ENCODE peak calls at places on chromosomes 16 and 17, in four cellular contexts. One of them, this sample, is unnamed.

GRCh38 chr17:30589431-30589830 is 112.2 kb downstream of the GOSR1 start:
- DNase-seq in K562: no peak
- DNase-seq in HepG2: peak; percentile 32
- DNase-seq in H1: no peak
- DNase-seq in this sample: no peak

GRCh38 chr16:49010396-49010795 is 271.2 kb downstream of the CBLN1 start:
- DNase-seq in K562: no peak
- DNase-seq in HepG2: no peak
- DNase-seq in H1: no peak
- DNase-seq in this sample: no peak

GRCh38 chr16:64061621-64062020 is 1060.2 kb downstream of the CDH11 start:
- DNase-seq in K562: no peak
- DNase-seq in HepG2: no peak
- DNase-seq in H1: no peak
- DNase-seq in this sample: no peak

GRCh38 chr17:62628845-62629555 is 1.5 kb downstream of the MRC2 start:
- DNase-seq in K562: no peak
- DNase-seq in HepG2: no peak
- DNase-seq in H1: peak; percentile 62
- DNase-seq in this sample: no peak

GRCh38 chr16:67415872-67416793 is at the start of gene ZDHHC1:
- DNase-seq in K562: peak; percentile 74
- DNase-seq in HepG2: no peak
- DNase-seq in H1: peak; percentile 94
- DNase-seq in this sample: peak; percentile 89

GRCh38 chr16:53848277-53848942 is 144.5 kb downstream of the FTO start:
- DNase-seq in K562: no peak
- DNase-seq in HepG2: peak; percentile 31
- DNase-seq in H1: no peak
- DNase-seq in this sample: no peak

GRCh38 chr16:12185563-12185962 is 209.0 kb downstream of the SNX29 start:
- DNase-seq in K562: no peak
- DNase-seq in HepG2: no peak
- DNase-seq in H1: no peak
- DNase-seq in this sample: no peak

GRCh38 chr16:922051-922450 is 48.7 kb downstream of the LMF1 start:
- DNase-seq in K562: no peak
- DNase-seq in HepG2: no peak
- DNase-seq in H1: no peak
- DNase-seq in this sample: no peak

GRCh38 chr17:39754161-39754957 is 16.6 kb downstream of the GRB7 start:
- DNase-seq in K562: peak; percentile 96
- DNase-seq in HepG2: peak; percentile 87
- DNase-seq in H1: peak; percentile 96
- DNase-seq in this sample: peak; percentile 95

GRCh38 chr17:31052187-31052889 is 42.4 kb upstream of the NF1 start:
- DNase-seq in K562: peak; percentile 61
- DNase-seq in HepG2: peak; percentile 35
- DNase-seq in H1: no peak
- DNase-seq in this sample: no peak

GRCh38 chr16:70679653-70680494 is 6.0 kb downstream of the MTSS2 start:
- DNase-seq in K562: peak; percentile 82
- DNase-seq in HepG2: no peak
- DNase-seq in H1: peak; percentile 84
- DNase-seq in this sample: no peak

GRCh38 chr17:57035971-57036481 is 49.0 kb upstream of the AKAP1 start:
- DNase-seq in K562: no peak
- DNase-seq in HepG2: no peak
- DNase-seq in H1: no peak
- DNase-seq in this sample: no peak

GRCh38 chr16:79600636-79601091 is at the start of gene MAF:
- DNase-seq in K562: peak; percentile 52
- DNase-seq in HepG2: peak; percentile 58
- DNase-seq in H1: peak; percentile 86
- DNase-seq in this sample: peak; percentile 72

GRCh38 chr16:88451586-88452484 is 1.2 kb upstream of the ZFPM1 start:
- DNase-seq in K562: peak; percentile 61
- DNase-seq in HepG2: peak; percentile 24
- DNase-seq in H1: no peak
- DNase-seq in this sample: no peak

GRCh38 chr16:51651061-51651466 is 500.0 kb upstream of the SALL1 start:
- DNase-seq in K562: no peak
- DNase-seq in HepG2: no peak
- DNase-seq in H1: no peak
- DNase-seq in this sample: no peak

GRCh38 chr17:58337600-58338453 is 9.2 kb upstream of the TSPOAP1 start:
- DNase-seq in K562: peak; percentile 60
- DNase-seq in HepG2: peak; percentile 82
- DNase-seq in H1: peak; percentile 78
- DNase-seq in this sample: no peak

GRCh38 chr16:68041783-68042182 is 18.7 kb downstream of the DUS2 start:
- DNase-seq in K562: no peak
- DNase-seq in HepG2: no peak
- DNase-seq in H1: no peak
- DNase-seq in this sample: no peak

GRCh38 chr17:47970725-47971511 is at the start of gene CDK5RAP3:
- DNase-seq in K562: peak; percentile 99
- DNase-seq in HepG2: peak; percentile 99
- DNase-seq in H1: peak; percentile 99
- DNase-seq in this sample: peak; percentile 96

GRCh38 chr17:19386276-19386863 is 620 bp downstream of the MFAP4 start:
- DNase-seq in K562: no peak
- DNase-seq in HepG2: no peak
- DNase-seq in H1: no peak
- DNase-seq in this sample: peak; percentile 79

GRCh38 chr17:82034371-82035011 is 3.0 kb downstream of the DCXR start:
- DNase-seq in K562: no peak
- DNase-seq in HepG2: no peak
- DNase-seq in H1: no peak
- DNase-seq in this sample: no peak

GRCh38 chr17:75526555-75527270 is 1.2 kb downstream of the LLGL2 start:
- DNase-seq in K562: no peak
- DNase-seq in HepG2: no peak
- DNase-seq in H1: peak; percentile 66
- DNase-seq in this sample: no peak

GRCh38 chr17:75524269-75524970 is 1.1 kb upstream of the LLGL2 start:
- DNase-seq in K562: no peak
- DNase-seq in HepG2: no peak
- DNase-seq in H1: no peak
- DNase-seq in this sample: no peak

GRCh38 chr17:75524971-75525805 is at the start of gene LLGL2:
- DNase-seq in K562: peak; percentile 96
- DNase-seq in HepG2: peak; percentile 83
- DNase-seq in H1: peak; percentile 89
- DNase-seq in this sample: peak; percentile 93

GRCh38 chr17:75523647-75524046 is 1.9 kb upstream of the LLGL2 start:
- DNase-seq in K562: no peak
- DNase-seq in HepG2: no peak
- DNase-seq in H1: no peak
- DNase-seq in this sample: no peak

GRCh38 chr17:75525806-75526554 is 483 bp downstream of the LLGL2 start:
- DNase-seq in K562: peak; percentile 33
- DNase-seq in HepG2: peak; percentile 54
- DNase-seq in H1: peak; percentile 66
- DNase-seq in this sample: no peak
- TF ChIP-seq PHF8 in K562: peak; percentile 64
- TF ChIP-seq PHF8 in HepG2: no peak
- TF ChIP-seq PHF8 in H1: peak; percentile 14
- TF ChIP-seq PHF8 in this sample: peak; percentile 39

GRCh38 chr17:49861150-49861884 is 13.4 kb upstream of the TAC4 start:
- DNase-seq in K562: peak; percentile 92
- DNase-seq in HepG2: peak; percentile 64
- DNase-seq in H1: peak; percentile 77
- DNase-seq in this sample: peak; percentile 66

GRCh38 chr17:49858796-49859195 is 10.9 kb upstream of the TAC4 start:
- DNase-seq in K562: no peak
- DNase-seq in HepG2: no peak
- DNase-seq in H1: no peak
- DNase-seq in this sample: no peak

GRCh38 chr17:49866882-49867413 is 19.1 kb upstream of the TAC4 start:
- DNase-seq in K562: no peak
- DNase-seq in HepG2: no peak
- DNase-seq in H1: no peak
- DNase-seq in this sample: no peak

GRCh38 chr17:49859991-49860953 is 12.4 kb upstream of the TAC4 start:
- DNase-seq in K562: no peak
- DNase-seq in HepG2: peak; percentile 70
- DNase-seq in H1: no peak
- DNase-seq in this sample: no peak

DNA sequence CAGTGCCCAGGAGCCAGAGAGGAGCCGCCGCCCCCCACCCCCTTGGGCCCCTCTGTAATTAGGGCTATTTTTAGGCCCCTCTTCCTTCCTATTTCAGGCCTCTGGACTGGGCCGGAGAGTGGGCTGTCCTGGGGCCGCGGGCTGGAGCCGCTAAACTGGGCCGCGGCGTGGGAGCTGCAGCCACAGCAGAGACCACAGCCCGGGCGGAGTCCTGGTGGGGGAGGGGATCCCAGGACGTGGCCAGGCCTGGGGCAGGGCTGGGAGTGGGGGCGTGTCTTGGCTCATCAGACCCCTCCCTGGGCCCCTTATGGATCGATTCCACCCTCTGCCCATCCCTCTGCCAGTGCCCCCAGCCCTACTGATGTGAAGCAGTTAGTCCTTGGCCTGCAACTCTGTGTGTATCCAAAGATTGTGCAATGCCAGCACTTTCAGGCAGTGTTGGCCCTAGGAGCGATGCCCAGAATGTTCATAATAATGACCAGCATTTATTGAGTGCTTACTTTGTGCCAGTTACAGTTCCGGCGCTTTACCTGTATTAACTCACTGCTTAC is 15.0 kb upstream of the TAC4 start:
- DNase-seq in K562: peak; percentile 42
- DNase-seq in HepG2: peak; percentile 79
- DNase-seq in H1: no peak
- DNase-seq in this sample: no peak
- TF ChIP-seq RNF2 in K562: no peak
- TF ChIP-seq RNF2 in HepG2: no peak
- TF ChIP-seq RNF2 in H1: no peak
- TF ChIP-seq RNF2 in this sample: no peak

GRCh38 chr17:74713199-74713755 is 554 bp upstream of the CD300LF start:
- DNase-seq in K562: no peak
- DNase-seq in HepG2: no peak
- DNase-seq in H1: no peak
- DNase-seq in this sample: no peak

GRCh38 chr17:74712301-74712700 is 422 bp downstream of the CD300LF start:
- DNase-seq in K562: no peak
- DNase-seq in HepG2: no peak
- DNase-seq in H1: no peak
- DNase-seq in this sample: no peak

GRCh38 chr17:74715144-74715543 is 2.4 kb upstream of the CD300LF start:
- DNase-seq in K562: peak; percentile 28
- DNase-seq in HepG2: peak; percentile 66
- DNase-seq in H1: no peak
- DNase-seq in this sample: no peak

GRCh38 chr17:74711058-74711824 is 1.5 kb downstream of the CD300LF start:
- DNase-seq in K562: no peak
- DNase-seq in HepG2: no peak
- DNase-seq in H1: no peak
- DNase-seq in this sample: no peak

DNA sequence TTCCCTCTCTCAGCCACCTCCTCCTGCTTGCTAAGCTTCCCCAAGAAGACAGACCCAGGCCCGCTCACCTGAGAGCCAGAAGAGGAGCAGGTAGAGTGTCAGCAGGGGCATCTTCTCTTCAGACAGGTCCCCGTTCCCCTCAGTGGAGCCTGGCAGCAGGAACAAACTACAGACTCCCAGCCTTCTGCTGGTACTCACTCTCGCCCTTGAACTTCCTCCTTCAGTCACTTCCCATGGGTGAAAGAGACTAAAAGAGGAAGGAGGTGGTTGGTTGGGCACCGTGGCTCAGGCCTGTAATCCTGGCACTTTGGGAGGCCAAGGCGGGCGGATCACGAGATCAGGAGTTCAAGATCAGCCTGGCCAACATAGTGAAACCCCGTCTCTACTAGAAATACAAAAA is at the start of gene CD300LF:
- DNase-seq in K562: no peak
- DNase-seq in HepG2: no peak
- DNase-seq in H1: no peak
- DNase-seq in this sample: no peak
- TF ChIP-seq RFX5 in K562: no peak
- TF ChIP-seq RFX5 in HepG2: no peak
- TF ChIP-seq RFX5 in H1: no peak
- TF ChIP-seq RFX5 in this sample: no peak

DNA sequence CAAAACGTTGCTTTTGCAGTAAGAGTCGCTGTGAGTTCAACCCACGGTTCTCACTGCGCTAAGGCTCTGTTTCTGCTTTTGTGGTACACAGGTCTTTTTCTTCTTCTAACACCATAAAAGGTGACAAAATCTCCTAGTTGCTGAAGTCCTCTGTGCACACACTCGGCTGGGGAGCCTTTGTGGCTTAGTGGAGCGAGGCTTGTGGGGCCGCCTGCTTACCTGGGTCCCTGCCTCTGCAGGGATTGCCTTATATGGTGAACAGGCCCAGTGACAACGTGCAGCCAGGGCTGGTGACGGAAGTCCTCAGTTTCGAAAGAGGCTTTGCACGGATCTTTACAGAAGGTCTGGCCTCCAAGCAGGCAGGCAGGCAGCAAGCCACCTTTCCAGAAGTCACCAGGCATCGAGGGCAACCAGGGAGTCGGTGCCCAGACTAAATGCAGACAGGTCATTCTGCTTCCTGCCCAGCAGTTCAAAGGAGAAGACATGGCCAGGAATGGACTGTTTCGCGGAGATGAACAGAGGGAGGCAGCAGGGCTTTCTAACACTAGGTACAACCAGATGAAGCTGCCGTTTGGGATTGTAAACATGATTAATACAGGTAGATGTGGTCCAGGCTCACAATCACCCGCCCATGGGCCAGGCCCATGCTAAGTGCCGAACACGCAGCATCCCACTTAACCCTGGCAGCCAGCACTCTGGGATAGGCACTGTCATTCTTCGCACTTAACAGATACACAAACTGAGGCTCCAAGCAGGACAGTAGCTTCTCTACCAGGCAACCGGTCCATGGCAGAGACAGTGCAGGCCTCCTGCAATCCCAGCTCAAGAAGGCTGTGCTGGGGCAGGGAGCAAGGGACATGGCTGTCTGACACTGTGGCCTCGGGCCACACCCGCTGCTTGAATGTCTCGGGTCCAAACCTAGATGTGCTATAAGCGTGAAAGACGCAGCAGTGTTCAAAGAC is 10.7 kb upstream of the MEAK7 start:
- DNase-seq in K562: no peak
- DNase-seq in HepG2: peak; percentile 85
- DNase-seq in H1: no peak
- DNase-seq in this sample: no peak
- TF ChIP-seq PHF8 in K562: no peak
- TF ChIP-seq PHF8 in HepG2: no peak
- TF ChIP-seq PHF8 in H1: no peak
- TF ChIP-seq PHF8 in this sample: no peak

This sample was measured in A549.